ENCODE peak calls at places on chromosomes 7 and 10, in five cellular contexts. W is left ventricle myocardium inferior; J is activated naive CD4-positive, alpha-beta T cell; M is right lobe of liver; U is nephron progenitor cell. Q is an unnamed sample.

GRCh38 chr7:2299853-2300512 is 14.3 kb downstream of the SNX8 start:
- DNase-seq in W (no peak), J (no peak), M (no peak), U (no peak), Q (no peak)

GRCh38 chr7:3028071-3028766 is 15.4 kb downstream of the CARD11 start:
- DNase-seq in W (no peak), J (no peak), M (no peak), U (no peak), Q (no peak)

GRCh38 chr7:143367972-143368371 is 5.5 kb upstream of the FAM131B start:
- DNase-seq in W (no peak), J (no peak), M (peak; percentile 55), U (no peak), Q (no peak)

GRCh38 chr7:125511310-125511709 is 581.7 kb upstream of the POT1 start:
- DNase-seq in W (no peak), J (no peak), M (no peak), U (no peak), Q (no peak)

GRCh38 chr7:151404216-151405011 is 5.4 kb downstream of the WDR86 start:
- DNase-seq in W (no peak), J (no peak), M (peak; percentile 92), U (no peak), Q (peak; percentile 14)

GRCh38 chr7:77417801-77418200 is 1.7 kb upstream of the GSAP start:
- DNase-seq in W (no peak), J (no peak), M (no peak), U (no peak), Q (no peak)

GRCh38 chr7:111803015-111803758 is 240.9 kb upstream of the IMMP2L start:
- DNase-seq in W (no peak), J (no peak), M (no peak), U (no peak), Q (no peak)

GRCh38 chr10:80487791-80488538 is 33.9 kb downstream of the TSPAN14 start:
- DNase-seq in W (peak; percentile 39), J (peak; percentile 28), M (peak; percentile 56), U (no peak), Q (no peak)

GRCh38 chr10:86658261-86658741 is 4.0 kb downstream of the OPN4 start:
- DNase-seq in W (no peak), J (no peak), M (no peak), U (no peak), Q (no peak)

GRCh38 chr10:60954045-60954444 is 10.1 kb upstream of the RHOBTB1 start:
- DNase-seq in W (no peak), J (no peak), M (no peak), U (no peak), Q (no peak)

GRCh38 chr7:102273749-102274712 is 12.6 kb upstream of the SH2B2 start:
- DNase-seq in W (no peak), J (no peak), M (no peak), U (no peak), Q (no peak)

GRCh38 chr10:87817873-87818504 is at the start of gene ATAD1:
- DNase-seq in W (peak; percentile 85), J (peak; percentile 74), M (peak; percentile 85), U (peak; percentile 84), Q (peak; percentile 26)

GRCh38 chr10:103295391-103296044 is 18.6 kb downstream of the INA start:
- DNase-seq in W (no peak), J (no peak), M (no peak), U (no peak), Q (no peak)

GRCh38 chr7:2923886-2924574 is 79.9 kb upstream of the GNA12 start:
- DNase-seq in W (peak; percentile 6), J (no peak), M (no peak), U (no peak), Q (no peak)

GRCh38 chr7:40749877-40750276 is 615.1 kb downstream of the SUGCT start:
- DNase-seq in W (no peak), J (no peak), M (no peak), U (no peak), Q (no peak)

GRCh38 chr7:73351447-73352167 is 23.6 kb downstream of the FKBP6 start:
- DNase-seq in W (no peak), J (no peak), M (no peak), U (no peak), Q (no peak)

GRCh38 chr7:104978460-104978859 is 35.5 kb upstream of the KMT2E start:
- DNase-seq in W (no peak), J (no peak), M (no peak), U (no peak), Q (no peak)

GRCh38 chr7:156668130-156668741 is 27.7 kb downstream of the RNF32 start:
- DNase-seq in W (no peak), J (no peak), M (no peak), U (no peak), Q (no peak)

GRCh38 chr10:7559447-7559846 is 107.3 kb downstream of the ITIH5 start:
- DNase-seq in W (no peak), J (no peak), M (no peak), U (no peak), Q (no peak)

GRCh38 chr7:132298782-132299181 is 277.5 kb downstream of the PLXNA4 start:
- DNase-seq in W (no peak), J (no peak), M (no peak), U (no peak), Q (no peak)

GRCh38 chr7:116025098-116025809 is 5.3 kb downstream of the TFEC start:
- DNase-seq in W (no peak), J (no peak), M (no peak), U (no peak), Q (no peak)

GRCh38 chr7:69992938-69993337 is 394.7 kb downstream of the AUTS2 start:
- DNase-seq in W (no peak), J (no peak), M (no peak), U (no peak), Q (no peak)

GRCh38 chr7:91325731-91326130 is 61.5 kb downstream of the FZD1 start:
- DNase-seq in W (no peak), J (no peak), M (no peak), U (no peak), Q (no peak)

GRCh38 chr10:49709934-49710333 is 30.5 kb downstream of the C10orf53 start:
- DNase-seq in W (no peak), J (no peak), M (no peak), U (no peak), Q (no peak)

Q was measured in D721Med.